ENCODE peak calls at places on chromosome 4, in seven cellular contexts. T is breast epithelium, U is MM.1S, D is PC-3, J is HCT116, H is hepatocyte, Y is tibial nerve. N is an unnamed sample.

GRCh38 chr4:85603437-85604336 is 128.7 kb downstream of the ARHGAP24 start:
- DNase-seq in J (no peak), H (no peak), Y (no peak), D (no peak), T (no peak), U (no peak), N (peak; percentile 7)

GRCh38 chr4:53671757-53672156 is 80.5 kb upstream of the LNX1 start:
- DNase-seq in U (no peak), H (no peak), J (no peak), T (no peak), Y (no peak), D (no peak), N (no peak)

GRCh38 chr4:107825072-107825789 is 499 bp downstream of the SGMS2 start:
- DNase-seq in U (no peak), T (peak; percentile 34), Y (peak; percentile 25), J (no peak), D (peak; percentile 52), H (peak; percentile 72), N (peak; percentile 78)

GRCh38 chr4:663046-663437 is 11.0 kb downstream of the ATP5ME start:
- DNase-seq in T (no peak), J (no peak), H (no peak), Y (no peak), D (no peak), U (no peak), N (no peak)

GRCh38 chr4:67727124-67727850 is 26.3 kb upstream of the UBA6 start:
- DNase-seq in H (no peak), T (no peak), Y (no peak), J (no peak), U (peak; percentile 55), D (peak; percentile 75), N (peak; percentile 81)

GRCh38 chr4:55442541-55442940 is 46.8 kb downstream of the TMEM165 start:
- DNase-seq in U (no peak), H (no peak), T (no peak), D (peak; percentile 54), Y (no peak), J (no peak), N (peak; percentile 17)

GRCh38 chr4:145881991-145882390 is 56.6 kb downstream of the ZNF827 start:
- DNase-seq in J (no peak), U (peak; percentile 72), D (no peak), Y (no peak), H (peak; percentile 61), T (peak; percentile 85), N (no peak)

GRCh38 chr4:42397635-42398447 is 553 bp downstream of the SHISA3 start:
- DNase-seq in H (peak; percentile 18), T (no peak), D (peak; percentile 21), J (no peak), U (peak; percentile 25), Y (no peak), N (peak; percentile 36)

GRCh38 chr4:150828159-150828558 is 186.9 kb downstream of the LRBA start:
- DNase-seq in Y (no peak), T (no peak), D (no peak), U (peak; percentile 98), H (no peak), J (no peak), N (no peak)

GRCh38 chr4:156778606-156779005 is 193.0 kb downstream of the PDGFC start:
- DNase-seq in Y (no peak), D (peak; percentile 83), T (no peak), H (no peak), U (no peak), J (no peak), N (peak; percentile 75)

GRCh38 chr4:184383497-184384055 is 90.8 kb downstream of the IRF2 start:
- DNase-seq in Y (peak; percentile 52), H (peak; percentile 73), D (peak; percentile 90), J (peak; percentile 24), U (peak; percentile 47), T (no peak), N (peak; percentile 94)

GRCh38 chr4:184384810-184385557 is 89.4 kb downstream of the IRF2 start:
- DNase-seq in Y (no peak), J (no peak), U (peak; percentile 81), H (no peak), D (no peak), T (no peak), N (no peak)

GRCh38 chr4:184382189-184382846 is 92.0 kb downstream of the IRF2 start:
- DNase-seq in Y (no peak), J (no peak), T (no peak), U (peak; percentile 74), H (no peak), D (no peak), N (no peak)

GRCh38 chr4:184385705-184386141 is 88.6 kb downstream of the IRF2 start:
- DNase-seq in U (peak; percentile 19), D (no peak), Y (no peak), J (no peak), T (peak; percentile 55), H (peak; percentile 58), N (no peak)

GRCh38 chr4:184384056-184384809 is 90.1 kb downstream of the IRF2 start:
- DNase-seq in J (no peak), U (peak; percentile 99), Y (peak; percentile 71), D (peak; percentile 43), T (peak; percentile 43), H (peak; percentile 72), N (peak; percentile 73)
- H3K4me1 ChIP-seq in J (peaks cover 21% of the 10 kb centered on the region), U (peaks cover 67% of the 10 kb centered on the region), Y (peaks cover 30% of the 10 kb centered on the region), D (peaks cover 26% of the 10 kb centered on the region), T (peaks cover 8% of the 10 kb centered on the region), H (peaks cover 58% of the 10 kb centered on the region), N (peaks cover 18% of the 10 kb centered on the region)

DNA sequence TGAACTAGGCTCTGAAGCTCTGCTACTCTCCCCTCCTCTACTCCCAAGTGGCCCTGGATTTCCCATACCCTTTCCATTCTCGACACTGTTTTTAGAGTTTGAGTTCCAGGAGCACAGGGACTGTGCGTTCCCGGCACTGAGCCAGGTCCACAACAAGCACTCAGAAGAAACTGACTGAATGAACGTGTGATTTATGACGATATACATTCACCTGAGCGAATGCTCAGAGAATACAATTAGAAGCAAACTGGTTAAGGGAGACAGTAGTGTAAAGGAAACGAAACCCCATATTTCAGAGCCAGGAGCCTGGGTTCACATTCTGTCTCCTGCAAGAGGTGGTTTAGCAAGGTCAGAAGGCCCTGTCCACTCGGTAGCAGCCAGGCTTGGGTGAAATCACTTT is 1.4 kb upstream of the KIAA0232 start:
- DNase-seq in H (no peak), Y (no peak), T (no peak), U (no peak), J (no peak), D (no peak), N (no peak)
- H3K4me1 ChIP-seq in H (peaks cover 11% of the 10 kb centered on the region), Y (peaks cover 19% of the 10 kb centered on the region), T (peaks cover 9% of the 10 kb centered on the region), U (peaks cover 15% of the 10 kb centered on the region), J (peaks cover 20% of the 10 kb centered on the region), D (peaks cover 3% of the 10 kb centered on the region), N (peaks cover 9% of the 10 kb centered on the region)

GRCh38 chr4:13990596-13991589 is 363.4 kb upstream of the BOD1L1 start:
- DNase-seq in D (no peak), Y (no peak), H (peak; percentile 77), U (no peak), T (no peak), J (no peak), N (no peak)
- H3K4me1 ChIP-seq in D (no peaks in the 10 kb centered on the region), Y (peaks cover 8% of the 10 kb centered on the region), H (peaks cover 29% of the 10 kb centered on the region), U (no peaks in the 10 kb centered on the region), T (peaks cover 5% of the 10 kb centered on the region), J (no peaks in the 10 kb centered on the region), N (peaks cover 26% of the 10 kb centered on the region)

GRCh38 chr4:57061395-57061794 is 48.8 kb downstream of the IGFBP7 start:
- DNase-seq in U (no peak), H (no peak), Y (no peak), J (no peak), T (no peak), D (no peak), N (peak; percentile 39)
- H3K4me1 ChIP-seq in U (no peaks in the 10 kb centered on the region), H (peaks cover 28% of the 10 kb centered on the region), Y (peaks cover 22% of the 10 kb centered on the region), J (no peaks in the 10 kb centered on the region), T (no peaks in the 10 kb centered on the region), D (peaks cover 25% of the 10 kb centered on the region), N (peaks cover 46% of the 10 kb centered on the region)

GRCh38 chr4:140809671-140810070 is 53.5 kb upstream of the TBC1D9 start:
- DNase-seq in U (no peak), T (no peak), J (no peak), Y (peak; percentile 11), D (no peak), H (no peak), N (no peak)

GRCh38 chr4:140811429-140811828 is 55.2 kb upstream of the TBC1D9 start:
- DNase-seq in U (no peak), T (no peak), Y (no peak), J (no peak), D (no peak), H (no peak), N (no peak)

GRCh38 chr4:140805293-140805692 is 49.1 kb upstream of the TBC1D9 start:
- DNase-seq in J (no peak), U (no peak), Y (no peak), T (no peak), H (no peak), D (no peak), N (no peak)

GRCh38 chr4:140806175-140806574 is 50.0 kb upstream of the TBC1D9 start:
- DNase-seq in J (no peak), U (no peak), H (no peak), D (no peak), T (no peak), Y (no peak), N (no peak)

DNA sequence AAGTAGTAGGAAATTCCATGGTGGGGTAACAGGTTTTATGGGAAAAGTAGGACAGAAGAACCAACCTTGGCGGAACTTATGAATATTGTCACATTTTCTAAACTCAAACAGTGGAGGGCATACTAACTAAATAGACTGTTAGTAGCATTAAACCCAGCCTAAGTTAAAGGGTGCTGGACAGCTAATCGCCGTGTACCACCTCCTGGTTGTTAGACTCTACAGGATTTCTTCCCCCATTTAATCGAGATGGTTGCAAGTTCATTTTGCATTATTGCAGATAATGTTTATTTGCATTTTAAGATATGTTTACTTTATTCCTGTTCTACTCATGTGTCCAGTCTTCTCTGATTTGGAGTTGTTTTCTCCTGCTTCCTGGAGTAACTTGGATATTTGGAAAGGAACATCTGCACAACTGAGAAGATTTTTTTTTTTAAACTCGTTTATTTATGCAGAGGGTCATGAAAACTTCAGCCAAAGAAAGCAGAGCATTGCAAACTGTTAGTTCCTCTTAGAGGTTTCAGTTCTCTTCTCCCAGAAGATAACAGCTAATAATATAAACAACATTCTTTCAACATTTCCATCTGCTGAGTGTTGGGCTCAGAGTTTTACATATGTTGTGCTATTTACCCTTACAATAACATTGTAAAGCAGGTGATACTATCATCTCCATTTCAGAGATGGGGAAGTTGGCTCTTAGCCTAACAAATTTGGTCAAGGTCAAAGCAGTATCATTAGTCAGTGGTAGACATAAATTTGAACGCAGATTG is 51.5 kb upstream of the TBC1D9 start:
- DNase-seq in H (peak; percentile 10), Y (no peak), U (peak; percentile 54), D (no peak), T (no peak), J (no peak), N (no peak)
- H3K4me1 ChIP-seq in H (no peaks in the 10 kb centered on the region), Y (peaks cover 9% of the 10 kb centered on the region), U (peaks cover 17% of the 10 kb centered on the region), D (no peaks in the 10 kb centered on the region), T (no peaks in the 10 kb centered on the region), J (no peaks in the 10 kb centered on the region), N (no peaks in the 10 kb centered on the region)

DNA sequence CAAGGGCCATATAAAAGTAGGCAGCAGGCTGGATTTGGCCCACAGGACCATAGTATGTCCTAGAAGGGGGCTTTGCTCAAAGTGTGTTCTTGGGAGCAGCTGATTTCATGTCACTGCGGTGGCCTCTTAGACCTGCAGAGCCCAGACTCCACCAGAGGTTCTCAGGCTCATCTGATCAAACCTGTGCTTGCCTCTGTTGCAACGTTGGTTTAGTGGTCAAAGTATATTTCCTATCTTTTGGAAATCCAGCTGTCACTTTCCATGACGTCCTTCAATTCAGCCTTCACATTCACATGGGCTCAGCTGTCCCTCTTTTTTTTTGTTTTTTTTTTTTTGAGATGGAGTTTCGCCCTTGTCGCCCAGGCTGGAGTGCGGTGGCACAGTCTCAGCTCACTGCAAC is 34.6 kb upstream of the TENM3 start:
- DNase-seq in J (no peak), U (no peak), T (no peak), D (no peak), H (no peak), Y (no peak), N (no peak)
- H3K4me1 ChIP-seq in J (no peaks in the 10 kb centered on the region), U (no peaks in the 10 kb centered on the region), T (no peaks in the 10 kb centered on the region), D (no peaks in the 10 kb centered on the region), H (peaks cover 29% of the 10 kb centered on the region), Y (peaks cover 5% of the 10 kb centered on the region), N (peaks cover 4% of the 10 kb centered on the region)